ENCODE peak calls at places on chromosomes 1 and 21, in four cellular contexts. S is AG04450, P is caudate nucleus, J is fibroblast of lung. W is an unnamed sample.

GRCh38 chr1:18557621-18558465 is 72.8 kb upstream of the PAX7 start:
- DNase-seq in S (no peak), P (peak; percentile 65), J (no peak), W (no peak)

GRCh38 chr1:218350909-218351616 is 5.9 kb downstream of the TGFB2 start:
- DNase-seq in S (peak; percentile 64), P (no peak), J (peak; percentile 79), W (peak; percentile 80)

GRCh38 chr1:229023651-229024295 is 247.1 kb upstream of the RAB4A start:
- DNase-seq in S (no peak), P (no peak), J (no peak), W (no peak)

GRCh38 chr1:192489748-192490147 is 85.8 kb upstream of the RGS1 start:
- DNase-seq in S (peak; percentile 74), P (no peak), J (peak; percentile 92), W (peak; percentile 95)

GRCh38 chr1:167524651-167525050 is 6.3 kb upstream of the CD247 start:
- DNase-seq in S (no peak), P (peak; percentile 63), J (no peak), W (no peak)

GRCh38 chr1:3319874-3320245 is 134.6 kb upstream of the ARHGEF16 start:
- DNase-seq in S (no peak), P (no peak), J (peak; percentile 56), W (peak; percentile 73)

GRCh38 chr1:230807551-230808267 is 60.5 kb downstream of the CAPN9 start:
- DNase-seq in S (no peak), P (peak; percentile 65), J (no peak), W (no peak)

GRCh38 chr1:115210302-115210711 is 121.0 kb upstream of the TSPAN2 start:
- DNase-seq in S (no peak), P (no peak), J (no peak), W (peak; percentile 78)

GRCh38 chr1:150008699-150009098 is 1.8 kb downstream of the OTUD7B start:
- DNase-seq in S (no peak), P (no peak), J (no peak), W (no peak)

GRCh38 chr1:13702425-13703127 is 2.6 kb downstream of the PRDM2 start:
- DNase-seq in S (no peak), P (no peak), J (no peak), W (no peak)

GRCh38 chr21:46323227-46323709 is 402 bp downstream of the C21orf58 start:
- DNase-seq in S (no peak), P (no peak), J (no peak), W (no peak)

GRCh38 chr1:1432951-1433803 is 2.3 kb upstream of the VWA1 start:
- DNase-seq in S (no peak), P (peak; percentile 77), J (no peak), W (no peak)

GRCh38 chr1:205597691-205598314 is 34.0 kb downstream of the ELK4 start:
- DNase-seq in S (no peak), P (no peak), J (peak; percentile 64), W (no peak)

GRCh38 chr1:39255212-39255611 is 50.7 kb downstream of the MACF1 start:
- DNase-seq in S (no peak), P (no peak), J (no peak), W (no peak)

GRCh38 chr1:17849216-17849615 is 94.1 kb downstream of the ACTL8 start:
- DNase-seq in S (no peak), P (no peak), J (peak; percentile 25), W (no peak)

GRCh38 chr1:217554849-217555248 is 76.0 kb downstream of the GPATCH2 start:
- DNase-seq in S (no peak), P (no peak), J (no peak), W (no peak)

GRCh38 chr1:9689971-9690381 is 38.4 kb downstream of the PIK3CD start:
- DNase-seq in S (no peak), P (no peak), J (no peak), W (no peak)

GRCh38 chr1:243667591-243667990 is 182.5 kb downstream of the AKT3 start:
- DNase-seq in S (no peak), P (no peak), J (no peak), W (no peak)

GRCh38 chr1:216183427-216183826 is 239.8 kb downstream of the USH2A start:
- DNase-seq in S (no peak), P (no peak), J (peak; percentile 15), W (no peak)

GRCh38 chr1:114510235-114511047 is 562 bp downstream of the TRIM33 start:
- DNase-seq in S (no peak), P (peak; percentile 38), J (no peak), W (peak; percentile 12)

GRCh38 chr1:243447342-243447741 is 191.5 kb downstream of the SDCCAG8 start:
- DNase-seq in S (no peak), P (no peak), J (peak; percentile 72), W (no peak)

GRCh38 chr1:3998086-3998485 is 98.0 kb upstream of the C1orf174 start:
- DNase-seq in S (no peak), P (no peak), J (no peak), W (no peak)

GRCh38 chr21:43986544-43987451 is 25.3 kb upstream of the TRAPPC10 start:
- DNase-seq in S (no peak), P (peak; percentile 49), J (no peak), W (no peak)

GRCh38 chr1:109371271-109371739 is 26.4 kb downstream of the SORT1 start:
- DNase-seq in S (no peak), P (no peak), J (peak; percentile 77), W (no peak)

GRCh38 chr1:236320671-236321070 is 38.9 kb upstream of the ERO1B start:
- DNase-seq in S (no peak), P (no peak), J (no peak), W (no peak)

GRCh38 chr1:93676424-93676823 is 5.2 kb downstream of the BCAR3 start:
- DNase-seq in S (no peak), P (no peak), J (peak; percentile 42), W (no peak)
- H3K27ac ChIP-seq in S (no peak overlapping the region), P (no peak overlapping the region), J (no peak overlapping the region), W (no peak overlapping the region)

GRCh38 chr21:31266241-31266640 is 77.8 kb downstream of the TIAM1 start:
- DNase-seq in S (no peak), P (no peak), J (no peak), W (no peak)
- H3K27ac ChIP-seq in S (no peak overlapping the region), P (no peak overlapping the region), J (no peak overlapping the region), W (no peak overlapping the region)

GRCh38 chr1:183027031-183027430 is 3.8 kb downstream of the LAMC1 start:
- DNase-seq in S (no peak), P (no peak), J (no peak), W (no peak)

GRCh38 chr1:183024352-183025337 is 1.4 kb downstream of the LAMC1 start:
- DNase-seq in S (no peak), P (no peak), J (peak; percentile 41), W (no peak)

GRCh38 chr1:183027791-183028190 is 4.6 kb downstream of the LAMC1 start:
- DNase-seq in S (no peak), P (no peak), J (no peak), W (no peak)

GRCh38 chr1:183023601-183024351 is 556 bp downstream of the LAMC1 start:
- DNase-seq in S (no peak), P (peak; percentile 19), J (peak; percentile 52), W (no peak)

GRCh38 chr1:183025782-183026774 is 2.9 kb downstream of the LAMC1 start:
- DNase-seq in S (no peak), P (no peak), J (peak; percentile 43), W (no peak)
- H3K27ac ChIP-seq in S (no peak overlapping the region), P (no peak overlapping the region), J (peak overlapping the region; percentile 76), W (peak overlapping the region; percentile 99)

GRCh38 chr1:34002810-34003209 is 138.9 kb downstream of the HMGB4 start:
- DNase-seq in S (no peak), P (no peak), J (no peak), W (no peak)
- H3K27ac ChIP-seq in S (no peak overlapping the region), P (no peak overlapping the region), J (no peak overlapping the region), W (no peak overlapping the region)

GRCh38 chr1:52660807-52661206 is 27.8 kb downstream of the SHISAL2A start:
- DNase-seq in S (no peak), P (no peak), J (no peak), W (no peak)

GRCh38 chr1:52665173-52666020 is 32.4 kb downstream of the SHISAL2A start:
- DNase-seq in S (no peak), P (no peak), J (no peak), W (no peak)

GRCh38 chr1:52663716-52664115 is 30.7 kb downstream of the SHISAL2A start:
- DNase-seq in S (no peak), P (no peak), J (peak; percentile 26), W (no peak)

GRCh38 chr1:52659851-52660596 is 27.1 kb downstream of the SHISAL2A start:
- DNase-seq in S (no peak), P (no peak), J (no peak), W (no peak)

DNA sequence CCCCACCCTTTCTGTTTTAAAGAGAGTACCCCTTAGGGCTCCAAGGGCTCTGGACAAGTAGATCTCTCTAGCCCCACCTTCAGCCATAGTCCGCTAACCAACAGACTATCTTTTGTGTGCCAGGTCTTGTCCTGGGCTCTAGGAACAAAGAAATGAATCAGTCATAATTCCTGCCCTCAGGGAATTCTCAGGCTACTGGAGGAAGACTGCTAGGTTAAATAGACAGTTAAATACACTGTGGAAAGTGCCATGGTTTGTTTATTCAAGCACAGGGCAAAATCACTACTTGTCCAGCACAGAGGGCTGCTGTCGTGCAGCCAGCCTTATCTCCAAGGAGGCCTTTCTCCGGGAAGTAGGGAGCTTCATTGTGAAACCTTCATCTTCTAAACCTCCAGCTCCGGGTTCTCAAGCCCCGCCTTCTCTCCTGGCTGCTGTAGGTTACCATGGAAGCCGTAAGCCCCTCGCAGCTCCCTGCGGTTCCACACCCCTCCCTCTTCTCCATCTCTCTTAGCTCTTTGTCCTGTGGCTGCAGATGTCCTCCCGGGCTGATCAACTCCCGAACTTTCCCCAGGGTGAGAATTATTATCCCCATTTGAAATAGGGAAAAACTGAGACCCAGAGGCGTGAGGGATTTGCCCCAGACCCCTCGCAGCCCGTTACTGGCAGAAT is 29.8 kb downstream of the SHISAL2A start:
- DNase-seq in S (no peak), P (no peak), J (peak; percentile 29), W (no peak)
- H3K27ac ChIP-seq in S (no peak overlapping the region), P (no peak overlapping the region), J (no peak overlapping the region), W (no peak overlapping the region)

GRCh38 chr1:6491480-6491962 is at the start of gene PLEKHG5:
- DNase-seq in S (no peak), P (no peak), J (peak; percentile 33), W (peak; percentile 68)
- H3K27ac ChIP-seq in S (peak within 1 kb of the TSS; percentile 82), P (no peak within 1 kb of the TSS), J (peak within 1 kb of the TSS; percentile 38), W (peak within 1 kb of the TSS; percentile 46)